ENCODE peak calls at places on chromosomes 6 and 20, in seven cellular contexts. One of them, this sample, is unnamed.
A peak's percentile ranks its signal among the peaks of the same experiment; 100 is the strongest.

GRCh38 chr20:31278178-31278577 is 20.7 kb downstream of the DEFB115 start:
- DNase-seq in neuronal stem cell: no peak
- DNase-seq in IMR-90: no peak
- DNase-seq in H9: no peak
- DNase-seq in mesenchymal stem cell: no peak
- DNase-seq in H1: no peak
- DNase-seq in trophoblast cell: no peak
- DNase-seq in this sample: no peak

GRCh38 chr6:77466055-77467028 is 3.1 kb upstream of the HTR1B start:
- DNase-seq in neuronal stem cell: peak; percentile 48
- DNase-seq in IMR-90: peak; percentile 74
- DNase-seq in H9: peak; percentile 76
- DNase-seq in mesenchymal stem cell: peak; percentile 81
- DNase-seq in H1: no peak
- DNase-seq in trophoblast cell: no peak
- DNase-seq in this sample: peak; percentile 85

GRCh38 chr6:140636698-140637402 is 1262.4 kb upstream of the CITED2 start:
- DNase-seq in neuronal stem cell: no peak
- DNase-seq in IMR-90: no peak
- DNase-seq in H9: no peak
- DNase-seq in mesenchymal stem cell: peak; percentile 15
- DNase-seq in H1: peak; percentile 9
- DNase-seq in trophoblast cell: no peak
- DNase-seq in this sample: no peak

GRCh38 chr6:122789862-122790739 is 1.0 kb downstream of the SMPDL3A start:
- DNase-seq in neuronal stem cell: no peak
- DNase-seq in IMR-90: peak; percentile 30
- DNase-seq in H9: peak; percentile 51
- DNase-seq in mesenchymal stem cell: peak; percentile 62
- DNase-seq in H1: no peak
- DNase-seq in trophoblast cell: peak; percentile 92
- DNase-seq in this sample: peak; percentile 60

GRCh38 chr6:166957087-166957804 is 896 bp upstream of the RNASET2 start:
- DNase-seq in neuronal stem cell: peak; percentile 15
- DNase-seq in IMR-90: no peak
- DNase-seq in H9: peak; percentile 55
- DNase-seq in mesenchymal stem cell: peak; percentile 28
- DNase-seq in H1: no peak
- DNase-seq in trophoblast cell: no peak
- DNase-seq in this sample: peak; percentile 28

GRCh38 chr6:81995548-81996289 is 243.2 kb upstream of the TENT5A start:
- DNase-seq in neuronal stem cell: no peak
- DNase-seq in IMR-90: peak; percentile 48
- DNase-seq in H9: no peak
- DNase-seq in mesenchymal stem cell: no peak
- DNase-seq in H1: no peak
- DNase-seq in trophoblast cell: peak; percentile 46
- DNase-seq in this sample: peak; percentile 20

GRCh38 chr6:11202513-11203305 is 29.8 kb downstream of the NEDD9 start:
- DNase-seq in neuronal stem cell: peak; percentile 37
- DNase-seq in IMR-90: peak; percentile 41
- DNase-seq in H9: peak; percentile 59
- DNase-seq in mesenchymal stem cell: peak; percentile 60
- DNase-seq in H1: no peak
- DNase-seq in trophoblast cell: no peak
- DNase-seq in this sample: peak; percentile 74

GRCh38 chr20:25000268-25000801 is 7.8 kb upstream of the APMAP start:
- DNase-seq in neuronal stem cell: no peak
- DNase-seq in IMR-90: peak; percentile 44
- DNase-seq in H9: peak; percentile 8
- DNase-seq in mesenchymal stem cell: peak; percentile 27
- DNase-seq in H1: no peak
- DNase-seq in trophoblast cell: peak; percentile 83
- DNase-seq in this sample: no peak

GRCh38 chr6:116280161-116280959 is 630 bp upstream of the TSPYL1 start:
- DNase-seq in neuronal stem cell: no peak
- DNase-seq in IMR-90: peak; percentile 16
- DNase-seq in H9: no peak
- DNase-seq in mesenchymal stem cell: peak; percentile 28
- DNase-seq in H1: no peak
- DNase-seq in trophoblast cell: no peak
- DNase-seq in this sample: peak; percentile 34

GRCh38 chr6:41191569-41191968 is 9.4 kb downstream of the TREML2 start:
- DNase-seq in neuronal stem cell: no peak
- DNase-seq in IMR-90: no peak
- DNase-seq in H9: peak; percentile 81
- DNase-seq in mesenchymal stem cell: peak; percentile 14
- DNase-seq in H1: no peak
- DNase-seq in trophoblast cell: peak; percentile 55
- DNase-seq in this sample: peak; percentile 78

GRCh38 chr20:15032352-15032622 is 694.9 kb upstream of the FLRT3 start:
- DNase-seq in neuronal stem cell: no peak
- DNase-seq in IMR-90: no peak
- DNase-seq in H9: no peak
- DNase-seq in mesenchymal stem cell: no peak
- DNase-seq in H1: no peak
- DNase-seq in trophoblast cell: no peak
- DNase-seq in this sample: no peak

GRCh38 chr20:14310977-14311654 is 26.3 kb downstream of the FLRT3 start:
- DNase-seq in neuronal stem cell: no peak
- DNase-seq in IMR-90: peak; percentile 29
- DNase-seq in H9: no peak
- DNase-seq in mesenchymal stem cell: no peak
- DNase-seq in H1: no peak
- DNase-seq in trophoblast cell: no peak
- DNase-seq in this sample: no peak

GRCh38 chr6:136486357-136486756 is 63.9 kb downstream of the MAP7 start:
- DNase-seq in neuronal stem cell: no peak
- DNase-seq in IMR-90: no peak
- DNase-seq in H9: no peak
- DNase-seq in mesenchymal stem cell: no peak
- DNase-seq in H1: no peak
- DNase-seq in trophoblast cell: no peak
- DNase-seq in this sample: no peak

GRCh38 chr6:47419621-47420020 is 58.0 kb upstream of the CD2AP start:
- DNase-seq in neuronal stem cell: no peak
- DNase-seq in IMR-90: no peak
- DNase-seq in H9: no peak
- DNase-seq in mesenchymal stem cell: no peak
- DNase-seq in H1: no peak
- DNase-seq in trophoblast cell: no peak
- DNase-seq in this sample: no peak

GRCh38 chr6:106751501-106752252 is 122.3 kb downstream of the QRSL1 start:
- DNase-seq in neuronal stem cell: no peak
- DNase-seq in IMR-90: peak; percentile 8
- DNase-seq in H9: peak; percentile 28
- DNase-seq in mesenchymal stem cell: no peak
- DNase-seq in H1: no peak
- DNase-seq in trophoblast cell: peak; percentile 94
- DNase-seq in this sample: peak; percentile 25

GRCh38 chr6:48826318-48826595 is 636.8 kb downstream of the MMUT start:
- DNase-seq in neuronal stem cell: no peak
- DNase-seq in IMR-90: no peak
- DNase-seq in H9: no peak
- DNase-seq in mesenchymal stem cell: no peak
- DNase-seq in H1: no peak
- DNase-seq in trophoblast cell: no peak
- DNase-seq in this sample: no peak

GRCh38 chr20:51042064-51042463 is 19.2 kb upstream of the KCNG1 start:
- DNase-seq in neuronal stem cell: no peak
- DNase-seq in IMR-90: peak; percentile 47
- DNase-seq in H9: peak; percentile 50
- DNase-seq in mesenchymal stem cell: no peak
- DNase-seq in H1: no peak
- DNase-seq in trophoblast cell: peak; percentile 79
- DNase-seq in this sample: peak; percentile 89

GRCh38 chr20:53805895-53806384 is 212.3 kb upstream of the ZNF217 start:
- DNase-seq in neuronal stem cell: no peak
- DNase-seq in IMR-90: peak; percentile 81
- DNase-seq in H9: no peak
- DNase-seq in mesenchymal stem cell: peak; percentile 67
- DNase-seq in H1: no peak
- DNase-seq in trophoblast cell: peak; percentile 86
- DNase-seq in this sample: no peak

GRCh38 chr20:23085415-23086055 is 589 bp downstream of the CD93 start:
- DNase-seq in neuronal stem cell: no peak
- DNase-seq in IMR-90: no peak
- DNase-seq in H9: no peak
- DNase-seq in mesenchymal stem cell: no peak
- DNase-seq in H1: no peak
- DNase-seq in trophoblast cell: no peak
- DNase-seq in this sample: no peak

GRCh38 chr6:165831812-165832470 is 168.9 kb upstream of the PDE10A start:
- DNase-seq in neuronal stem cell: no peak
- DNase-seq in IMR-90: no peak
- DNase-seq in H9: no peak
- DNase-seq in mesenchymal stem cell: no peak
- DNase-seq in H1: no peak
- DNase-seq in trophoblast cell: no peak
- DNase-seq in this sample: no peak

GRCh38 chr6:165834613-165835259 is 171.7 kb upstream of the PDE10A start:
- DNase-seq in neuronal stem cell: no peak
- DNase-seq in IMR-90: peak; percentile 17
- DNase-seq in H9: no peak
- DNase-seq in mesenchymal stem cell: no peak
- DNase-seq in H1: no peak
- DNase-seq in trophoblast cell: no peak
- DNase-seq in this sample: no peak

GRCh38 chr6:165835410-165835851 is 172.4 kb upstream of the PDE10A start:
- DNase-seq in neuronal stem cell: no peak
- DNase-seq in IMR-90: no peak
- DNase-seq in H9: no peak
- DNase-seq in mesenchymal stem cell: no peak
- DNase-seq in H1: no peak
- DNase-seq in trophoblast cell: no peak
- DNase-seq in this sample: no peak

GRCh38 chr6:165832471-165832836 is 169.4 kb upstream of the PDE10A start:
- DNase-seq in neuronal stem cell: no peak
- DNase-seq in IMR-90: no peak
- DNase-seq in H9: no peak
- DNase-seq in mesenchymal stem cell: no peak
- DNase-seq in H1: no peak
- DNase-seq in trophoblast cell: no peak
- DNase-seq in this sample: no peak

GRCh38 chr6:165833355-165833754 is 170.3 kb upstream of the PDE10A start:
- DNase-seq in neuronal stem cell: no peak
- DNase-seq in IMR-90: no peak
- DNase-seq in H9: no peak
- DNase-seq in mesenchymal stem cell: no peak
- DNase-seq in H1: no peak
- DNase-seq in trophoblast cell: peak; percentile 34
- DNase-seq in this sample: no peak
- H3K4ac ChIP-seq in neuronal stem cell: no peak overlapping the region
- H3K4ac ChIP-seq in IMR-90: no peak overlapping the region
- H3K4ac ChIP-seq in H9: no peak overlapping the region
- H3K4ac ChIP-seq in mesenchymal stem cell: no peak overlapping the region
- H3K4ac ChIP-seq in H1: no peak overlapping the region
- H3K4ac ChIP-seq in trophoblast cell: no peak overlapping the region
- H3K4ac ChIP-seq in this sample: no peak overlapping the region

GRCh38 chr20:16124911-16125776 is 448.1 kb downstream of the KIF16B start:
- DNase-seq in neuronal stem cell: no peak
- DNase-seq in IMR-90: no peak
- DNase-seq in H9: no peak
- DNase-seq in mesenchymal stem cell: no peak
- DNase-seq in H1: no peak
- DNase-seq in trophoblast cell: peak; percentile 37
- DNase-seq in this sample: no peak

GRCh38 chr20:16125810-16126209 is 447.4 kb downstream of the KIF16B start:
- DNase-seq in neuronal stem cell: no peak
- DNase-seq in IMR-90: no peak
- DNase-seq in H9: no peak
- DNase-seq in mesenchymal stem cell: no peak
- DNase-seq in H1: no peak
- DNase-seq in trophoblast cell: peak; percentile 82
- DNase-seq in this sample: no peak

GRCh38 chr20:16128538-16129106 is 444.6 kb downstream of the KIF16B start:
- DNase-seq in neuronal stem cell: no peak
- DNase-seq in IMR-90: no peak
- DNase-seq in H9: no peak
- DNase-seq in mesenchymal stem cell: no peak
- DNase-seq in H1: no peak
- DNase-seq in trophoblast cell: no peak
- DNase-seq in this sample: no peak

GRCh38 chr20:16123623-16124022 is 449.6 kb downstream of the KIF16B start:
- DNase-seq in neuronal stem cell: no peak
- DNase-seq in IMR-90: no peak
- DNase-seq in H9: no peak
- DNase-seq in mesenchymal stem cell: no peak
- DNase-seq in H1: no peak
- DNase-seq in trophoblast cell: peak; percentile 46
- DNase-seq in this sample: no peak

DNA sequence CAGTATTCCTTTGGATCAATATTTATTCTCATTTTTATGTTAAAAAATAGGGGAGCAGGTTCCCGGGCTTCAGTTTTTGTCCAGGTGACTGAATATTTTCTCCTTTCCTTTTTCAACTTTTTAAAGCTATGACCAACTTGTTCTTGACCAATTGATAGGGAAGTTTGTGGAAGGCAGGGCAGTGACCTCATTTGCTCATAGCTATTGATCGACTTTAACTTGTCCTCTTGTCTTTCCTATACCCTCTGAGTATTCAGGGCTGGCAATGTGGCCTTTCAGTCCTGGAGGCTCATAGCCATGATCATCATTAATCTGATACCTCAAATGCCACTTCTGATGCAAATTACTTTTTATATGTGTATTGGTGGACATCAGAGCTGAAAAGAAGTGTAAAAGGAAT is 448.8 kb downstream of the KIF16B start:
- DNase-seq in neuronal stem cell: no peak
- DNase-seq in IMR-90: no peak
- DNase-seq in H9: no peak
- DNase-seq in mesenchymal stem cell: no peak
- DNase-seq in H1: no peak
- DNase-seq in trophoblast cell: no peak
- DNase-seq in this sample: no peak
- H2BK120ac ChIP-seq in neuronal stem cell: no peak overlapping the region
- H2BK120ac ChIP-seq in IMR-90: no peak overlapping the region
- H2BK120ac ChIP-seq in H9: no peak overlapping the region
- H2BK120ac ChIP-seq in mesenchymal stem cell: no peak overlapping the region
- H2BK120ac ChIP-seq in H1: no peak overlapping the region
- H2BK120ac ChIP-seq in trophoblast cell: no peak overlapping the region
- H2BK120ac ChIP-seq in this sample: no peak overlapping the region

GRCh38 chr6:36504982-36505381 is 42.3 kb downstream of the STK38 start:
- DNase-seq in neuronal stem cell: no peak
- DNase-seq in IMR-90: peak; percentile 29
- DNase-seq in H9: no peak
- DNase-seq in mesenchymal stem cell: no peak
- DNase-seq in H1: no peak
- DNase-seq in trophoblast cell: no peak
- DNase-seq in this sample: no peak
- H3K4ac ChIP-seq in neuronal stem cell: no peak overlapping the region
- H3K4ac ChIP-seq in IMR-90: no peak overlapping the region
- H3K4ac ChIP-seq in H9: no peak overlapping the region
- H3K4ac ChIP-seq in mesenchymal stem cell: no peak overlapping the region
- H3K4ac ChIP-seq in H1: no peak overlapping the region
- H3K4ac ChIP-seq in trophoblast cell: no peak overlapping the region
- H3K4ac ChIP-seq in this sample: no peak overlapping the region

DNA sequence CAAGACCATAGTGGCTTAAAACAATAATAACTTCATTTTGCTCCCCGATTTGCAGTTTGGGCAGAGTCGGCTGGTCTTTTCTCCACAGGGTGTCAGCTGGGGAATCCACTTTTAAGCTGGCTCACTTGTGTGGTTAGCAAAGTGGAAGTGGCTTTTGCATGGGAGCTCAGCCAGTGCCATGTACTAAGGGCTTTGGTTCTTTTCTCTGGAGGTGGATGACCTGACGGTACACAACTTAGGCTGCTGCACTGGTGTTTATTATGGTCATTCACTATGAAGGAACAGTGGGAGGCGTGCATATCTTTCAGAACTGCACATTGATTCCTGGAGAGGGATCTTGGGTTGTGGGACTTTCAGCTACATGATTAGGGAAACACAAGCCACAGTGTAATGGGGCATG is 141.0 kb downstream of the OR2B2 start:
- DNase-seq in neuronal stem cell: no peak
- DNase-seq in IMR-90: no peak
- DNase-seq in H9: no peak
- DNase-seq in mesenchymal stem cell: no peak
- DNase-seq in H1: no peak
- DNase-seq in trophoblast cell: no peak
- DNase-seq in this sample: no peak
- H2BK120ac ChIP-seq in neuronal stem cell: no peak overlapping the region
- H2BK120ac ChIP-seq in IMR-90: no peak overlapping the region
- H2BK120ac ChIP-seq in H9: no peak overlapping the region
- H2BK120ac ChIP-seq in mesenchymal stem cell: no peak overlapping the region
- H2BK120ac ChIP-seq in H1: no peak overlapping the region
- H2BK120ac ChIP-seq in trophoblast cell: no peak overlapping the region
- H2BK120ac ChIP-seq in this sample: no peak overlapping the region

This sample was measured in mesendoderm.